ENCODE peak calls at places on chromosomes 7 and 10, in four cellular contexts. H, V, S and U are unnamed samples.

GRCh38 chr10:97714401-97715258 is 1.1 kb downstream of the MARVELD1 start:
- DNase-seq in H (peak), V (peak), S (no peak), U (peak)

GRCh38 chr10:124547651-124548168 is 86.1 kb downstream of the LHPP start:
- DNase-seq in H (no peak), V (no peak), S (no peak), U (no peak)

GRCh38 chr10:125093199-125093841 is 67.0 kb downstream of the CTBP2 start:
- DNase-seq in H (peak), V (peak), S (no peak), U (peak)

GRCh38 chr7:99005776-99006175 is 127.4 kb downstream of the TRRAP start:
- DNase-seq in H (no peak), V (no peak), S (no peak), U (no peak)

GRCh38 chr7:123096976-123097375 is 101.5 kb upstream of the TAS2R16 start:
- DNase-seq in H (no peak), V (no peak), S (no peak), U (no peak)

GRCh38 chr7:92925876-92926696 is 89.7 kb upstream of the CDK6 start:
- DNase-seq in H (no peak), V (no peak), S (no peak), U (no peak)

GRCh38 chr10:71358292-71358691 is 38.4 kb upstream of the CDH23 start:
- DNase-seq in H (no peak), V (no peak), S (no peak), U (no peak)

GRCh38 chr10:89092981-89093380 is 102.4 kb downstream of the FAS start:
- DNase-seq in H (no peak), V (no peak), S (no peak), U (no peak)

GRCh38 chr7:115479448-115479847 is 551.1 kb downstream of the TFEC start:
- DNase-seq in H (no peak), V (no peak), S (no peak), U (no peak)

GRCh38 chr10:132630666-132631347 is 93.2 kb downstream of the INPP5A start:
- DNase-seq in H (peak), V (peak), S (no peak), U (peak)

GRCh38 chr10:110323503-110323902 is 18.8 kb upstream of the SMNDC1 start:
- DNase-seq in H (no peak), V (peak), S (no peak), U (peak)

GRCh38 chr7:108308913-108309312 is 147.3 kb downstream of the NRCAM start:
- DNase-seq in H (no peak), V (peak), S (no peak), U (peak)

GRCh38 chr10:80407836-80408197 is 534 bp upstream of the PRXL2A start:
- DNase-seq in H (peak), V (no peak), S (peak), U (peak)

GRCh38 chr7:137169282-137169698 is 174.2 kb downstream of the PTN start:
- DNase-seq in H (no peak), V (peak), S (no peak), U (peak)

GRCh38 chr10:98299341-98299740 is 31.3 kb upstream of the LOXL4 start:
- DNase-seq in H (no peak), V (no peak), S (no peak), U (peak)

GRCh38 chr7:96579101-96579500 is 130.5 kb downstream of the SEM1 start:
- DNase-seq in H (no peak), V (no peak), S (no peak), U (no peak)

GRCh38 chr7:148523550-148523949 is 67.0 kb upstream of the C7orf33 start:
- DNase-seq in H (no peak), V (no peak), S (no peak), U (no peak)

GRCh38 chr10:57799625-57800024 is 468.1 kb downstream of the IPMK start:
- DNase-seq in H (no peak), V (no peak), S (no peak), U (no peak)

GRCh38 chr10:6569259-6569658 is 10.8 kb downstream of the PRKCQ start:
- DNase-seq in H (no peak), V (no peak), S (no peak), U (no peak)

GRCh38 chr7:37425504-37425903 is 23.2 kb downstream of the ELMO1 start:
- DNase-seq in H (no peak), V (no peak), S (no peak), U (no peak)

GRCh38 chr10:20302033-20302432 is 485.8 kb downstream of the PLXDC2 start:
- DNase-seq in H (no peak), V (no peak), S (no peak), U (no peak)

GRCh38 chr10:86992456-86992855 is 24.2 kb downstream of the ADIRF start:
- DNase-seq in H (no peak), V (peak), S (no peak), U (no peak)

GRCh38 chr7:124113040-124113439 is 80.2 kb upstream of the TMEM229A start:
- DNase-seq in H (no peak), V (no peak), S (no peak), U (no peak)

GRCh38 chr7:105006367-105007139 is 7.5 kb upstream of the KMT2E start:
- DNase-seq in H (no peak), V (no peak), S (no peak), U (no peak)
- TF ChIP-seq CTCF in H (no peak), V (no peak), S (no peak), U (no peak)

GRCh38 chr10:46297406-46298204 is 10.8 kb downstream of the ANTXRL start:
- DNase-seq in H (no peak), V (no peak), S (no peak), U (no peak)

GRCh38 chr10:46296629-46297275 is 10.0 kb downstream of the ANTXRL start:
- DNase-seq in H (peak), V (no peak), S (no peak), U (no peak)

GRCh38 chr10:46299267-46299530 is 12.4 kb downstream of the ANTXRL start:
- DNase-seq in H (no peak), V (no peak), S (no peak), U (no peak)

GRCh38 chr10:46299531-46300366 is 13.0 kb downstream of the ANTXRL start:
- DNase-seq in H (peak), V (no peak), S (no peak), U (no peak)

GRCh38 chr10:46298346-46299266 is 11.8 kb downstream of the ANTXRL start:
- DNase-seq in H (no peak), V (no peak), S (no peak), U (no peak)
- H3K4me3 ChIP-seq in H (no peak), V (no peak), S (no peak), U (no peak)

GRCh38 chr7:4241791-4242190 is 440.3 kb upstream of the FOXK1 start:
- DNase-seq in H (no peak), V (no peak), S (peak), U (no peak)
- TF ChIP-seq CTCF in H (no peak), V (no peak), S (peak), U (no peak)

GRCh38 chr7:368651-369475 is 78.9 kb downstream of the FOXL3 start:
- DNase-seq in H (no peak), V (no peak), S (no peak), U (no peak)

GRCh38 chr7:365593-365992 is 75.6 kb downstream of the FOXL3 start:
- DNase-seq in H (no peak), V (no peak), S (no peak), U (no peak)

GRCh38 chr7:367351-367841 is 77.4 kb downstream of the FOXL3 start:
- DNase-seq in H (no peak), V (no peak), S (no peak), U (no peak)

GRCh38 chr7:364536-364935 is 74.6 kb downstream of the FOXL3 start:
- DNase-seq in H (no peak), V (no peak), S (no peak), U (no peak)

GRCh38 chr7:366171-366916 is 76.4 kb downstream of the FOXL3 start:
- DNase-seq in H (no peak), V (no peak), S (no peak), U (no peak)
- H3K4me3 ChIP-seq in H (no peak), V (no peak), S (no peak), U (no peak)

DNA sequence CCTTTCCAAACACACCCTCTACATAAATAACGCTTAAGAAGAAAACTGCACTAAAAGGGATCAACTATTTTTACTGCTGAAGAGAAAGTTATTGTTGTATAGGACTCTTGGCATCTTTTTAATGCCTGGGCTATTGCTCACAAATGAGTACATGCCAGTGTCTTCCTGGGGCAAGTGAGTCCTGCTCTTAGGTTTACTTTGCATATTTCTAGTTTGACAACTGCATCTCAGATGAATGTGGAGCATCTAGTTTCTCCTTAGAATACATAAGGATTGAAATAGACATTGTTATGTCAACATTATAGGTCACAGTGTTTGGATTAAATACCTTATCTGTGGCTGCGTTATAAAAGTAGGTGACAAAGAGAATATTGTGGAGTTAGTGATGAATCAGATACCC is 44.5 kb downstream of the PSMC2 start:
- DNase-seq in H (no peak), V (no peak), S (no peak), U (no peak)
- TF ChIP-seq CTCF in H (no peak), V (no peak), S (no peak), U (no peak)

GRCh38 chr7:155802906-155803417 is 9.3 kb downstream of the SHH start:
- DNase-seq in H (no peak), V (no peak), S (no peak), U (no peak)
- H3K4me3 ChIP-seq in H (no peak), V (no peak), S (no peak), U (no peak)

GRCh38 chr10:13349776-13350274 is 1.7 kb upstream of the SEPHS1 start:
- DNase-seq in H (peak), V (peak), S (no peak), U (peak)

GRCh38 chr10:13356392-13356791 is 8.3 kb upstream of the SEPHS1 start:
- DNase-seq in H (no peak), V (no peak), S (no peak), U (no peak)

GRCh38 chr10:13354783-13355182 is 6.7 kb upstream of the SEPHS1 start:
- DNase-seq in H (no peak), V (no peak), S (no peak), U (no peak)

GRCh38 chr10:13351340-13351915 is 3.3 kb upstream of the SEPHS1 start:
- DNase-seq in H (no peak), V (no peak), S (no peak), U (no peak)

GRCh38 chr10:13352519-13352918 is 4.4 kb upstream of the SEPHS1 start:
- DNase-seq in H (no peak), V (no peak), S (no peak), U (no peak)
- TF ChIP-seq CTCF in H (no peak), V (peak), S (peak), U (no peak)